ENCODE peak calls at places on chromosomes 7 and 10, in ten cellular contexts. One of them, this sample, is unnamed. For H3K4me1, the result is how much of the 10 kb centered on the place peaks cover.

GRCh38 chr7:106563466-106564150 is 97.3 kb downstream of the CCDC71L start:
- DNase-seq in CD8-positive, alpha-beta T cell: no peak
- DNase-seq in breast epithelium: no peak
- DNase-seq in uterus: no peak
- DNase-seq in Panc1: no peak
- DNase-seq in mesenchymal stem cell: peak
- DNase-seq in left lung: no peak
- DNase-seq in CD4-positive, CD25-positive, alpha-beta regulatory T cell: no peak
- DNase-seq in IMR-90: peak
- DNase-seq in keratinocyte: no peak
- DNase-seq in this sample: no peak

GRCh38 chr10:6171891-6172354 is 30.8 kb upstream of the PFKFB3 start:
- DNase-seq in CD8-positive, alpha-beta T cell: no peak
- DNase-seq in breast epithelium: no peak
- DNase-seq in uterus: no peak
- DNase-seq in Panc1: no peak
- DNase-seq in mesenchymal stem cell: peak
- DNase-seq in left lung: peak
- DNase-seq in CD4-positive, CD25-positive, alpha-beta regulatory T cell: no peak
- DNase-seq in IMR-90: peak
- DNase-seq in keratinocyte: no peak
- DNase-seq in this sample: peak

GRCh38 chr10:93495654-93496321 is 624 bp upstream of the CEP55 start:
- DNase-seq in CD8-positive, alpha-beta T cell: no peak
- DNase-seq in breast epithelium: no peak
- DNase-seq in uterus: peak
- DNase-seq in Panc1: no peak
- DNase-seq in mesenchymal stem cell: peak
- DNase-seq in left lung: no peak
- DNase-seq in CD4-positive, CD25-positive, alpha-beta regulatory T cell: no peak
- DNase-seq in IMR-90: no peak
- DNase-seq in keratinocyte: no peak
- DNase-seq in this sample: no peak

GRCh38 chr10:29407280-29407858 is 118.5 kb downstream of the LYZL1 start:
- DNase-seq in CD8-positive, alpha-beta T cell: no peak
- DNase-seq in breast epithelium: no peak
- DNase-seq in uterus: no peak
- DNase-seq in Panc1: no peak
- DNase-seq in mesenchymal stem cell: no peak
- DNase-seq in left lung: no peak
- DNase-seq in CD4-positive, CD25-positive, alpha-beta regulatory T cell: no peak
- DNase-seq in IMR-90: no peak
- DNase-seq in keratinocyte: no peak
- DNase-seq in this sample: no peak

GRCh38 chr7:22943997-22944396 is 69.9 kb downstream of the HYCC1 start:
- DNase-seq in CD8-positive, alpha-beta T cell: no peak
- DNase-seq in breast epithelium: no peak
- DNase-seq in uterus: no peak
- DNase-seq in Panc1: no peak
- DNase-seq in mesenchymal stem cell: peak
- DNase-seq in left lung: peak
- DNase-seq in CD4-positive, CD25-positive, alpha-beta regulatory T cell: no peak
- DNase-seq in IMR-90: peak
- DNase-seq in keratinocyte: no peak
- DNase-seq in this sample: no peak

GRCh38 chr7:84379446-84379845 is 184.9 kb upstream of the SEMA3A start:
- DNase-seq in CD8-positive, alpha-beta T cell: no peak
- DNase-seq in breast epithelium: no peak
- DNase-seq in uterus: no peak
- DNase-seq in Panc1: no peak
- DNase-seq in mesenchymal stem cell: no peak
- DNase-seq in left lung: no peak
- DNase-seq in CD4-positive, CD25-positive, alpha-beta regulatory T cell: no peak
- DNase-seq in IMR-90: no peak
- DNase-seq in keratinocyte: no peak
- DNase-seq in this sample: no peak

GRCh38 chr10:61744469-61744868 is 81.7 kb downstream of the CABCOCO1 start:
- DNase-seq in CD8-positive, alpha-beta T cell: no peak
- DNase-seq in breast epithelium: no peak
- DNase-seq in uterus: no peak
- DNase-seq in Panc1: no peak
- DNase-seq in mesenchymal stem cell: no peak
- DNase-seq in left lung: no peak
- DNase-seq in CD4-positive, CD25-positive, alpha-beta regulatory T cell: no peak
- DNase-seq in IMR-90: no peak
- DNase-seq in keratinocyte: no peak
- DNase-seq in this sample: no peak

GRCh38 chr7:17680026-17680425 is 260.3 kb downstream of the SNX13 start:
- DNase-seq in CD8-positive, alpha-beta T cell: no peak
- DNase-seq in breast epithelium: no peak
- DNase-seq in uterus: no peak
- DNase-seq in Panc1: no peak
- DNase-seq in mesenchymal stem cell: peak
- DNase-seq in left lung: peak
- DNase-seq in CD4-positive, CD25-positive, alpha-beta regulatory T cell: no peak
- DNase-seq in IMR-90: peak
- DNase-seq in keratinocyte: no peak
- DNase-seq in this sample: peak

GRCh38 chr7:137480824-137481365 is 137.4 kb upstream of the PTN start:
- DNase-seq in CD8-positive, alpha-beta T cell: no peak
- DNase-seq in breast epithelium: no peak
- DNase-seq in uterus: no peak
- DNase-seq in Panc1: no peak
- DNase-seq in mesenchymal stem cell: no peak
- DNase-seq in left lung: no peak
- DNase-seq in CD4-positive, CD25-positive, alpha-beta regulatory T cell: no peak
- DNase-seq in IMR-90: no peak
- DNase-seq in keratinocyte: no peak
- DNase-seq in this sample: no peak

GRCh38 chr7:100641860-100642533 is 645 bp upstream of the TFR2 start:
- DNase-seq in CD8-positive, alpha-beta T cell: no peak
- DNase-seq in breast epithelium: no peak
- DNase-seq in uterus: no peak
- DNase-seq in Panc1: no peak
- DNase-seq in mesenchymal stem cell: no peak
- DNase-seq in left lung: no peak
- DNase-seq in CD4-positive, CD25-positive, alpha-beta regulatory T cell: no peak
- DNase-seq in IMR-90: no peak
- DNase-seq in keratinocyte: no peak
- DNase-seq in this sample: no peak

GRCh38 chr10:74612195-74612594 is 214.2 kb upstream of the KAT6B start:
- DNase-seq in CD8-positive, alpha-beta T cell: no peak
- DNase-seq in breast epithelium: no peak
- DNase-seq in uterus: no peak
- DNase-seq in Panc1: no peak
- DNase-seq in mesenchymal stem cell: peak
- DNase-seq in left lung: no peak
- DNase-seq in CD4-positive, CD25-positive, alpha-beta regulatory T cell: no peak
- DNase-seq in IMR-90: peak
- DNase-seq in keratinocyte: no peak
- DNase-seq in this sample: no peak

DNA sequence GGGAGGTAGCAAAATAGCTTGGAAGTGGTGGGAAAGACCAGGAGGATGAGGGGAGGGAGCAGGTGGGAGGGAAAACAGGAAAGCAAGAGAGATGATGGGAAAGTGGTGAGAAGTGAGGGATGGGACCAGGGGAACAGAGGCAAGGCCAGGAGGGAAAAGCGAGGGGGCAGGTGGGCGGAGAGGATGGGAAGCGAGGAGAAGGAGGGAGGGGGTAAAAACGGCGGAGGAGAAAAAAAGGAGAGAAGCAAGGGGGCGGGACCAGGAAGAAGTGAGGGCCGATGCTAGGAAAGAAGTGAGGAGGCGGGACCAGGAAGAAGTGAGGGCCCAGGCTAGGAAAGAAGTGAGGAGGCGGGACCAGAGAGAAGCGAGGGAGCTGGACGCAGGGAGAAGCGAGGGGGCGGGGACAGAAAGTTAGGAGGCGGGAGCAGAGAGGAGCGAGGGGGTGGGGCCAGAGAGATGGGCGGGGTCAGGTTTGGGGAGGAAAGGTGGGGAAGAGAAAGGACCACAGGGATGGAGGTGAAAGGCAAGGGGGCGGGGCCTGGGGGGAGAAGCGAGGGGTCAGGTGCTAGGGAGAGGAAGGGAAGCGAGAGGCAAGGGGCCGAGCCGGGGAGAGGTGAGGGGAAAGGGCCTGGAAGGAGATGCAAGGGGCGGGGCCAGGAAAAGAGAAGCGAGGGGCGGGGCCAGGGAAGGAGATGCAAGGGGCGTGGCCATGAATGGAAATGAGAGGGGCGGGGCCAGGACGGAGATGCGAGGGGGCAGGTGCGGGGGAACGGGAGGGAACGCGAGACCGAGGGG is 984 bp downstream of the SMURF1 start:
- DNase-seq in CD8-positive, alpha-beta T cell: peak
- DNase-seq in breast epithelium: peak
- DNase-seq in uterus: peak
- DNase-seq in Panc1: peak
- DNase-seq in mesenchymal stem cell: peak
- DNase-seq in left lung: peak
- DNase-seq in CD4-positive, CD25-positive, alpha-beta regulatory T cell: peak
- DNase-seq in IMR-90: peak
- DNase-seq in keratinocyte: peak
- DNase-seq in this sample: peak
- H3K4me3 ChIP-seq in CD8-positive, alpha-beta T cell: peak
- H3K4me3 ChIP-seq in breast epithelium: peak
- H3K4me3 ChIP-seq in uterus: peak
- H3K4me3 ChIP-seq in Panc1: peak
- H3K4me3 ChIP-seq in mesenchymal stem cell: peak
- H3K4me3 ChIP-seq in left lung: peak
- H3K4me3 ChIP-seq in CD4-positive, CD25-positive, alpha-beta regulatory T cell: peak
- H3K4me3 ChIP-seq in IMR-90: peak
- H3K4me3 ChIP-seq in keratinocyte: peak
- H3K4me3 ChIP-seq in this sample: peak

GRCh38 chr7:92769361-92769633 is 67.1 kb downstream of the CDK6 start:
- DNase-seq in CD8-positive, alpha-beta T cell: no peak
- DNase-seq in breast epithelium: no peak
- DNase-seq in uterus: no peak
- DNase-seq in Panc1: no peak
- DNase-seq in mesenchymal stem cell: no peak
- DNase-seq in left lung: no peak
- DNase-seq in CD4-positive, CD25-positive, alpha-beta regulatory T cell: no peak
- DNase-seq in IMR-90: no peak
- DNase-seq in keratinocyte: no peak
- DNase-seq in this sample: no peak
- H3K4me1 ChIP-seq in CD8-positive, alpha-beta T cell: under half
- H3K4me1 ChIP-seq in breast epithelium: under half
- H3K4me1 ChIP-seq in uterus: under half
- H3K4me1 ChIP-seq in Panc1: under half
- H3K4me1 ChIP-seq in mesenchymal stem cell: under half
- H3K4me1 ChIP-seq in left lung: under half
- H3K4me1 ChIP-seq in CD4-positive, CD25-positive, alpha-beta regulatory T cell: under half
- H3K4me1 ChIP-seq in IMR-90: under half
- H3K4me1 ChIP-seq in keratinocyte: under half
- H3K4me1 ChIP-seq in this sample: under half

GRCh38 chr10:123287594-123288247 is 133.5 kb downstream of the BUB3 start:
- DNase-seq in CD8-positive, alpha-beta T cell: no peak
- DNase-seq in breast epithelium: no peak
- DNase-seq in uterus: no peak
- DNase-seq in Panc1: peak
- DNase-seq in mesenchymal stem cell: no peak
- DNase-seq in left lung: no peak
- DNase-seq in CD4-positive, CD25-positive, alpha-beta regulatory T cell: no peak
- DNase-seq in IMR-90: peak
- DNase-seq in keratinocyte: peak
- DNase-seq in this sample: no peak
- H3K4me3 ChIP-seq in CD8-positive, alpha-beta T cell: no peak
- H3K4me3 ChIP-seq in breast epithelium: no peak
- H3K4me3 ChIP-seq in uterus: no peak
- H3K4me3 ChIP-seq in Panc1: no peak
- H3K4me3 ChIP-seq in mesenchymal stem cell: no peak
- H3K4me3 ChIP-seq in left lung: no peak
- H3K4me3 ChIP-seq in CD4-positive, CD25-positive, alpha-beta regulatory T cell: no peak
- H3K4me3 ChIP-seq in IMR-90: no peak
- H3K4me3 ChIP-seq in keratinocyte: no peak
- H3K4me3 ChIP-seq in this sample: no peak

DNA sequence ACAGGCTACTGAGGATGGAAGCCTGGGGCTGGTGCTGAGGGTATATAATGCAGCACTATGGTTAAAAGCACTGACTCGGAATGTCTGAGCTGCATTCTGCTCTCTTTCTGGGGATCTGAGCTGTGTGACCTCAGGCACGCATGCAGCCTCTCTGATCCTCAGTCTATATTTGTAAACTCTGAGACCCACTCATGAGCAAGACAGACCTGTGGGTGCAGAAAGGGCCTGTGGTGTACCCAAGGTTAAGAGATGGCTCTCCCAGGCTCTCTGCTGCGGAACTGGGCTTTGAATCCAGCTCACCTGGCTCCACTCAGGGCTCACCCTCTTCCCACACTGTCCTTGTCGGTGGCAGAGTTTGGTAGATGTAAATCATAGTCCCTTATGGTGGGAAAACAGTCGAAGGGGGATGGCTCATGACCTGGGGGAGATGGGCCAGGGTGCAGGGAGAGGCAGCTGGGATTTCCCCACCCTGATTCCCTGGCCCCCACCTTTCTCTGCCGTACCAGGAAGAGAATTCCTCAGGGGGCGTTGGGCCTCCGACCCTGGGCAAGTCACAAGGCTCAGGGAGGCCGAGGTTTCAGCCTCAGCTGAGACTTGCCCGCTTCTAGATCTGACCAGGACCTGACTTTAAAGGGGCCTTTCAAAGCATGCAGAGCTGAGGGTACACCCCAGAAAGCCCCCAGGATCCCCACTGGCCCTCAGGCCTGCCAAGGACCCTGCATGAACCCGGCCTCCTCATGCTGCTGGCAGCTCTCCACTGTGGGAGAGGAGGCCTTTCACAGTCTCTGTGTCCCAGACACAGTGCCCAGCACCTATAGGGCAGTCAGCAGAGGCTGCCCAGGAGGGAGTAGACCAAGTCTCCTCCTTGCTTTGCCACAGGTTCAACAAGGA is 89.7 kb downstream of the CHST15 start:
- DNase-seq in CD8-positive, alpha-beta T cell: no peak
- DNase-seq in breast epithelium: no peak
- DNase-seq in uterus: no peak
- DNase-seq in Panc1: no peak
- DNase-seq in mesenchymal stem cell: no peak
- DNase-seq in left lung: peak
- DNase-seq in CD4-positive, CD25-positive, alpha-beta regulatory T cell: no peak
- DNase-seq in IMR-90: no peak
- DNase-seq in keratinocyte: no peak
- DNase-seq in this sample: peak
- H3K4me1 ChIP-seq in CD8-positive, alpha-beta T cell: under half
- H3K4me1 ChIP-seq in breast epithelium: under half
- H3K4me1 ChIP-seq in uterus: under half
- H3K4me1 ChIP-seq in Panc1: under half
- H3K4me1 ChIP-seq in mesenchymal stem cell: under half
- H3K4me1 ChIP-seq in left lung: under half
- H3K4me1 ChIP-seq in CD4-positive, CD25-positive, alpha-beta regulatory T cell: under half
- H3K4me1 ChIP-seq in IMR-90: under half
- H3K4me1 ChIP-seq in keratinocyte: under half
- H3K4me1 ChIP-seq in this sample: under half

GRCh38 chr7:459584-460373 is 59.9 kb downstream of the PDGFA start:
- DNase-seq in CD8-positive, alpha-beta T cell: no peak
- DNase-seq in breast epithelium: no peak
- DNase-seq in uterus: no peak
- DNase-seq in Panc1: no peak
- DNase-seq in mesenchymal stem cell: no peak
- DNase-seq in left lung: no peak
- DNase-seq in CD4-positive, CD25-positive, alpha-beta regulatory T cell: no peak
- DNase-seq in IMR-90: no peak
- DNase-seq in keratinocyte: no peak
- DNase-seq in this sample: no peak
- H3K4me3 ChIP-seq in CD8-positive, alpha-beta T cell: no peak
- H3K4me3 ChIP-seq in breast epithelium: no peak
- H3K4me3 ChIP-seq in uterus: no peak
- H3K4me3 ChIP-seq in Panc1: no peak
- H3K4me3 ChIP-seq in mesenchymal stem cell: peak
- H3K4me3 ChIP-seq in left lung: no peak
- H3K4me3 ChIP-seq in CD4-positive, CD25-positive, alpha-beta regulatory T cell: no peak
- H3K4me3 ChIP-seq in IMR-90: no peak
- H3K4me3 ChIP-seq in keratinocyte: no peak
- H3K4me3 ChIP-seq in this sample: no peak

GRCh38 chr10:23367896-23368685 is 23.5 kb upstream of the C10orf67 start:
- DNase-seq in CD8-positive, alpha-beta T cell: no peak
- DNase-seq in breast epithelium: no peak
- DNase-seq in uterus: no peak
- DNase-seq in Panc1: no peak
- DNase-seq in mesenchymal stem cell: peak
- DNase-seq in left lung: no peak
- DNase-seq in CD4-positive, CD25-positive, alpha-beta regulatory T cell: no peak
- DNase-seq in IMR-90: no peak
- DNase-seq in keratinocyte: peak
- DNase-seq in this sample: no peak
- H3K4me1 ChIP-seq in CD8-positive, alpha-beta T cell: under half
- H3K4me1 ChIP-seq in breast epithelium: under half
- H3K4me1 ChIP-seq in uterus: under half
- H3K4me1 ChIP-seq in Panc1: under half
- H3K4me1 ChIP-seq in mesenchymal stem cell: under half
- H3K4me1 ChIP-seq in left lung: under half
- H3K4me1 ChIP-seq in CD4-positive, CD25-positive, alpha-beta regulatory T cell: half or more
- H3K4me1 ChIP-seq in IMR-90: under half
- H3K4me1 ChIP-seq in keratinocyte: under half
- H3K4me1 ChIP-seq in this sample: under half

This sample was measured in right atrium auricular region.